ENCODE peak calls at places on chromosomes 16 and 17, in four cellular contexts. One of them, this sample, is unnamed. For H3K4me1, the result is how much of the 10 kb centered on the place peaks cover.

GRCh38 chr17:48322060-48322459 is 108.0 kb downstream of the SKAP1 start:
- DNase-seq in HCT116: no peak
- DNase-seq in neuronal stem cell: no peak
- DNase-seq in transverse colon: no peak
- DNase-seq in this sample: no peak

GRCh38 chr17:42421479-42422332 is 1.4 kb downstream of the CAVIN1 start:
- DNase-seq in HCT116: no peak
- DNase-seq in neuronal stem cell: no peak
- DNase-seq in transverse colon: no peak
- DNase-seq in this sample: no peak

GRCh38 chr17:3982541-3983017 is 18.3 kb upstream of the ATP2A3 start:
- DNase-seq in HCT116: no peak
- DNase-seq in neuronal stem cell: no peak
- DNase-seq in transverse colon: no peak
- DNase-seq in this sample: no peak

GRCh38 chr17:33046361-33047255 is 55.0 kb downstream of the SPACA3 start:
- DNase-seq in HCT116: no peak
- DNase-seq in neuronal stem cell: no peak
- DNase-seq in transverse colon: no peak
- DNase-seq in this sample: no peak

GRCh38 chr17:57697891-57698708 is 47.0 kb downstream of the CCDC182 start:
- DNase-seq in HCT116: no peak
- DNase-seq in neuronal stem cell: no peak
- DNase-seq in transverse colon: no peak
- DNase-seq in this sample: no peak

GRCh38 chr17:58271532-58271931 is 9.2 kb downstream of the MPO start:
- DNase-seq in HCT116: no peak
- DNase-seq in neuronal stem cell: no peak
- DNase-seq in transverse colon: no peak
- DNase-seq in this sample: no peak

GRCh38 chr16:11636172-11636721 is 32.0 kb upstream of the SNN start:
- DNase-seq in HCT116: no peak
- DNase-seq in neuronal stem cell: no peak
- DNase-seq in transverse colon: peak
- DNase-seq in this sample: peak

GRCh38 chr16:85822145-85822544 is 22.6 kb downstream of the COX4I1 start:
- DNase-seq in HCT116: no peak
- DNase-seq in neuronal stem cell: no peak
- DNase-seq in transverse colon: no peak
- DNase-seq in this sample: no peak

GRCh38 chr17:48137658-48138057 is 30.1 kb downstream of the SNX11 start:
- DNase-seq in HCT116: no peak
- DNase-seq in neuronal stem cell: no peak
- DNase-seq in transverse colon: no peak
- DNase-seq in this sample: no peak

GRCh38 chr16:28546626-28547025 is 7.1 kb upstream of the SGF29 start:
- DNase-seq in HCT116: no peak
- DNase-seq in neuronal stem cell: no peak
- DNase-seq in transverse colon: no peak
- DNase-seq in this sample: no peak

GRCh38 chr16:25109643-25110042 is 1.9 kb upstream of the LCMT1 start:
- DNase-seq in HCT116: peak
- DNase-seq in neuronal stem cell: no peak
- DNase-seq in transverse colon: peak
- DNase-seq in this sample: peak

GRCh38 chr17:11178576-11178975 is 62.4 kb upstream of the SHISA6 start:
- DNase-seq in HCT116: no peak
- DNase-seq in neuronal stem cell: no peak
- DNase-seq in transverse colon: no peak
- DNase-seq in this sample: no peak

GRCh38 chr17:1648582-1649115 is 1.0 kb downstream of the RILP start:
- DNase-seq in HCT116: peak
- DNase-seq in neuronal stem cell: peak
- DNase-seq in transverse colon: peak
- DNase-seq in this sample: peak

GRCh38 chr17:74860999-74861553 is 1.4 kb upstream of the GRIN2C start:
- DNase-seq in HCT116: no peak
- DNase-seq in neuronal stem cell: no peak
- DNase-seq in transverse colon: no peak
- DNase-seq in this sample: no peak

GRCh38 chr16:53153130-53153529 is 98.3 kb downstream of the CHD9 start:
- DNase-seq in HCT116: no peak
- DNase-seq in neuronal stem cell: no peak
- DNase-seq in transverse colon: no peak
- DNase-seq in this sample: no peak

GRCh38 chr17:73646409-73647305 is 2.4 kb upstream of the SDK2 start:
- DNase-seq in HCT116: no peak
- DNase-seq in neuronal stem cell: peak
- DNase-seq in transverse colon: no peak
- DNase-seq in this sample: no peak

GRCh38 chr16:89395150-89396142 is 94.9 kb downstream of the ANKRD11 start:
- DNase-seq in HCT116: no peak
- DNase-seq in neuronal stem cell: no peak
- DNase-seq in transverse colon: peak
- DNase-seq in this sample: peak

GRCh38 chr16:57773680-57774295 is 28.5 kb downstream of the KIFC3 start:
- DNase-seq in HCT116: no peak
- DNase-seq in neuronal stem cell: no peak
- DNase-seq in transverse colon: no peak
- DNase-seq in this sample: no peak

GRCh38 chr16:71358464-71359031 is at the start of gene CALB2:
- DNase-seq in HCT116: no peak
- DNase-seq in neuronal stem cell: peak
- DNase-seq in transverse colon: peak
- DNase-seq in this sample: no peak

GRCh38 chr17:73401911-73402310 is 90.1 kb upstream of the CDC42EP4 start:
- DNase-seq in HCT116: no peak
- DNase-seq in neuronal stem cell: peak
- DNase-seq in transverse colon: no peak
- DNase-seq in this sample: no peak

GRCh38 chr16:79883494-79883893 is 283.0 kb upstream of the MAF start:
- DNase-seq in HCT116: no peak
- DNase-seq in neuronal stem cell: no peak
- DNase-seq in transverse colon: no peak
- DNase-seq in this sample: no peak

GRCh38 chr16:11913425-11914079 is 2.2 kb downstream of the GSPT1 start:
- DNase-seq in HCT116: no peak
- DNase-seq in neuronal stem cell: no peak
- DNase-seq in transverse colon: no peak
- DNase-seq in this sample: peak

GRCh38 chr16:12245088-12245922 is 268.8 kb downstream of the SNX29 start:
- DNase-seq in HCT116: no peak
- DNase-seq in neuronal stem cell: no peak
- DNase-seq in transverse colon: no peak
- DNase-seq in this sample: no peak

GRCh38 chr17:56737741-56738161 is 96.0 kb downstream of the C17orf67 start:
- DNase-seq in HCT116: no peak
- DNase-seq in neuronal stem cell: no peak
- DNase-seq in transverse colon: peak
- DNase-seq in this sample: no peak

GRCh38 chr16:31409433-31409832 is 16.3 kb downstream of the ITGAD start:
- DNase-seq in HCT116: peak
- DNase-seq in neuronal stem cell: no peak
- DNase-seq in transverse colon: no peak
- DNase-seq in this sample: no peak

GRCh38 chr16:66728804-66729203 is 22.6 kb downstream of the DYNC1LI2 start:
- DNase-seq in HCT116: no peak
- DNase-seq in neuronal stem cell: no peak
- DNase-seq in transverse colon: no peak
- DNase-seq in this sample: no peak

GRCh38 chr17:66690166-66690565 is 144.8 kb upstream of the CACNG5 start:
- DNase-seq in HCT116: no peak
- DNase-seq in neuronal stem cell: no peak
- DNase-seq in transverse colon: no peak
- DNase-seq in this sample: no peak

GRCh38 chr17:17412331-17412730 is 64.5 kb upstream of the MED9 start:
- DNase-seq in HCT116: no peak
- DNase-seq in neuronal stem cell: no peak
- DNase-seq in transverse colon: no peak
- DNase-seq in this sample: peak

GRCh38 chr17:59761385-59762021 is 54.0 kb downstream of the VMP1 start:
- DNase-seq in HCT116: no peak
- DNase-seq in neuronal stem cell: peak
- DNase-seq in transverse colon: no peak
- DNase-seq in this sample: no peak

GRCh38 chr16:12674096-12674495 is 129.6 kb downstream of the CPPED1 start:
- DNase-seq in HCT116: no peak
- DNase-seq in neuronal stem cell: no peak
- DNase-seq in transverse colon: no peak
- DNase-seq in this sample: no peak

GRCh38 chr16:54407596-54407995 is 121.0 kb upstream of the IRX3 start:
- DNase-seq in HCT116: no peak
- DNase-seq in neuronal stem cell: no peak
- DNase-seq in transverse colon: no peak
- DNase-seq in this sample: peak

GRCh38 chr17:60386475-60387058 is 5.4 kb downstream of the USP32 start:
- DNase-seq in HCT116: no peak
- DNase-seq in neuronal stem cell: no peak
- DNase-seq in transverse colon: no peak
- DNase-seq in this sample: no peak

GRCh38 chr17:10556301-10557005 is 7.0 kb upstream of the MYH2 start:
- DNase-seq in HCT116: no peak
- DNase-seq in neuronal stem cell: no peak
- DNase-seq in transverse colon: no peak
- DNase-seq in this sample: peak

GRCh38 chr17:48915459-48916282 is 7.5 kb downstream of the UBE2Z start:
- DNase-seq in HCT116: no peak
- DNase-seq in neuronal stem cell: no peak
- DNase-seq in transverse colon: peak
- DNase-seq in this sample: peak

GRCh38 chr17:12342609-12343248 is 322.1 kb downstream of the MAP2K4 start:
- DNase-seq in HCT116: peak
- DNase-seq in neuronal stem cell: peak
- DNase-seq in transverse colon: peak
- DNase-seq in this sample: no peak

GRCh38 chr17:49964539-49965521 is 4.2 kb upstream of the DLX4 start:
- DNase-seq in HCT116: no peak
- DNase-seq in neuronal stem cell: no peak
- DNase-seq in transverse colon: no peak
- DNase-seq in this sample: no peak

GRCh38 chr17:29933379-29933778 is 3.4 kb upstream of the SSH2 start:
- DNase-seq in HCT116: peak
- DNase-seq in neuronal stem cell: no peak
- DNase-seq in transverse colon: no peak
- DNase-seq in this sample: peak

GRCh38 chr17:49469831-49470568 is 25.1 kb upstream of the NGFR start:
- DNase-seq in HCT116: no peak
- DNase-seq in neuronal stem cell: peak
- DNase-seq in transverse colon: no peak
- DNase-seq in this sample: no peak

GRCh38 chr16:7976125-7976524 is 614.2 kb downstream of the TMEM114 start:
- DNase-seq in HCT116: no peak
- DNase-seq in neuronal stem cell: no peak
- DNase-seq in transverse colon: no peak
- DNase-seq in this sample: no peak
- H3K27ac ChIP-seq in HCT116: no peak
- H3K27ac ChIP-seq in neuronal stem cell: no peak
- H3K27ac ChIP-seq in transverse colon: no peak
- H3K27ac ChIP-seq in this sample: no peak

GRCh38 chr17:36082062-36082461 is 7.9 kb downstream of the CCL3 start:
- DNase-seq in HCT116: no peak
- DNase-seq in neuronal stem cell: no peak
- DNase-seq in transverse colon: no peak
- DNase-seq in this sample: no peak
- H3K4me1 ChIP-seq in HCT116: under half
- H3K4me1 ChIP-seq in neuronal stem cell: under half
- H3K4me1 ChIP-seq in transverse colon: under half
- H3K4me1 ChIP-seq in this sample: under half

GRCh38 chr17:206941-207560 is 25.6 kb upstream of the DOC2B start:
- DNase-seq in HCT116: no peak
- DNase-seq in neuronal stem cell: no peak
- DNase-seq in transverse colon: no peak
- DNase-seq in this sample: no peak
- H3K27ac ChIP-seq in HCT116: no peak
- H3K27ac ChIP-seq in neuronal stem cell: no peak
- H3K27ac ChIP-seq in transverse colon: no peak
- H3K27ac ChIP-seq in this sample: no peak

GRCh38 chr17:7574176-7574953 is 5.1 kb upstream of the CD68 start:
- DNase-seq in HCT116: no peak
- DNase-seq in neuronal stem cell: no peak
- DNase-seq in transverse colon: no peak
- DNase-seq in this sample: no peak
- H3K4me1 ChIP-seq in HCT116: half or more
- H3K4me1 ChIP-seq in neuronal stem cell: under half
- H3K4me1 ChIP-seq in transverse colon: under half
- H3K4me1 ChIP-seq in this sample: under half

GRCh38 chr16:73067671-73068545 is 20.0 kb upstream of the ZFHX3 start:
- DNase-seq in HCT116: no peak
- DNase-seq in neuronal stem cell: no peak
- DNase-seq in transverse colon: no peak
- DNase-seq in this sample: no peak

GRCh38 chr16:73068546-73069401 is 20.8 kb upstream of the ZFHX3 start:
- DNase-seq in HCT116: no peak
- DNase-seq in neuronal stem cell: no peak
- DNase-seq in transverse colon: peak
- DNase-seq in this sample: peak

GRCh38 chr16:73074399-73074798 is 26.5 kb upstream of the ZFHX3 start:
- DNase-seq in HCT116: no peak
- DNase-seq in neuronal stem cell: no peak
- DNase-seq in transverse colon: no peak
- DNase-seq in this sample: no peak

GRCh38 chr16:73069581-73070262 is 21.8 kb upstream of the ZFHX3 start:
- DNase-seq in HCT116: no peak
- DNase-seq in neuronal stem cell: no peak
- DNase-seq in transverse colon: no peak
- DNase-seq in this sample: no peak

GRCh38 chr16:73071131-73071940 is 23.4 kb upstream of the ZFHX3 start:
- DNase-seq in HCT116: no peak
- DNase-seq in neuronal stem cell: peak
- DNase-seq in transverse colon: peak
- DNase-seq in this sample: no peak
- H3K27ac ChIP-seq in HCT116: peak
- H3K27ac ChIP-seq in neuronal stem cell: no peak
- H3K27ac ChIP-seq in transverse colon: peak
- H3K27ac ChIP-seq in this sample: peak

GRCh38 chr17:76523084-76524037 is 14.1 kb downstream of the CYGB start:
- DNase-seq in HCT116: peak
- DNase-seq in neuronal stem cell: peak
- DNase-seq in transverse colon: peak
- DNase-seq in this sample: peak
- H3K4me1 ChIP-seq in HCT116: under half
- H3K4me1 ChIP-seq in neuronal stem cell: under half
- H3K4me1 ChIP-seq in transverse colon: under half
- H3K4me1 ChIP-seq in this sample: under half